ENCODE peak calls at places on chromosome 17, in six cellular contexts. L is NCI-H1436, C is NCI-H460, V is cardiac septum, P is omental fat pad, S is GM19239. U is an unnamed sample.

GRCh38 chr17:2244545-2245525 is 58.8 kb downstream of the SMG6 start:
- DNase-seq in L (peak; percentile 69), C (peak; percentile 72), V (peak; percentile 91), P (peak; percentile 77), S (peak; percentile 51), U (peak; percentile 94)

GRCh38 chr17:78922876-78923498 is 2.2 kb downstream of the TIMP2 start:
- DNase-seq in L (no peak), C (no peak), V (no peak), P (no peak), S (no peak), U (no peak)

GRCh38 chr17:38357488-38358123 is 6.0 kb downstream of the SOCS7 start:
- DNase-seq in L (no peak), C (no peak), V (no peak), P (no peak), S (no peak), U (no peak)

GRCh38 chr17:78396436-78397335 is 18.2 kb downstream of the PGS1 start:
- DNase-seq in L (peak; percentile 72), C (no peak), V (peak; percentile 77), P (no peak), S (no peak), U (no peak)

GRCh38 chr17:80476877-80477646 is 655 bp upstream of the NPTX1 start:
- DNase-seq in L (peak; percentile 26), C (no peak), V (no peak), P (no peak), S (no peak), U (no peak)

GRCh38 chr17:46782250-46782953 is 36.1 kb downstream of the WNT3 start:
- DNase-seq in L (peak; percentile 34), C (peak; percentile 43), V (no peak), P (no peak), S (peak; percentile 41), U (no peak)

GRCh38 chr17:286571-286970 is 66.0 kb downstream of the RPH3AL start:
- DNase-seq in L (no peak), C (no peak), V (no peak), P (no peak), S (no peak), U (no peak)

GRCh38 chr17:39671651-39672521 is 3.6 kb downstream of the PNMT start:
- DNase-seq in L (peak; percentile 42), C (peak; percentile 23), V (no peak), P (no peak), S (no peak), U (no peak)

GRCh38 chr17:66947311-66947710 is 17.2 kb upstream of the CACNG4 start:
- DNase-seq in L (no peak), C (no peak), V (peak; percentile 2), P (no peak), S (no peak), U (peak; percentile 26)

GRCh38 chr17:2075336-2076056 is 20.6 kb downstream of the HIC1 start:
- DNase-seq in L (no peak), C (no peak), V (no peak), P (no peak), S (no peak), U (no peak)

GRCh38 chr17:35788504-35788998 is 6.9 kb downstream of the MMP28 start:
- DNase-seq in L (no peak), C (no peak), V (no peak), P (no peak), S (no peak), U (no peak)

GRCh38 chr17:76816590-76817135 is 51.5 kb upstream of the MGAT5B start:
- DNase-seq in L (peak; percentile 85), C (peak; percentile 24), V (no peak), P (no peak), S (no peak), U (no peak)

GRCh38 chr17:80644588-80644987 is 100.0 kb downstream of the RPTOR start:
- DNase-seq in L (no peak), C (no peak), V (no peak), P (no peak), S (no peak), U (no peak)

GRCh38 chr17:43952724-43953666 is 745 bp downstream of the PYY start:
- DNase-seq in L (no peak), C (no peak), V (no peak), P (no peak), S (no peak), U (no peak)

GRCh38 chr17:75003957-75004355 is 8.5 kb upstream of the MRPL58 start:
- DNase-seq in L (no peak), C (no peak), V (no peak), P (no peak), S (no peak), U (no peak)

GRCh38 chr17:71084219-71084618 is 914.9 kb downstream of the KCNJ2 start:
- DNase-seq in L (no peak), C (peak; percentile 39), V (no peak), P (no peak), S (no peak), U (no peak)

GRCh38 chr17:77036841-77037381 is 103.9 kb upstream of the SEC14L1 start:
- DNase-seq in L (peak; percentile 29), C (no peak), V (no peak), P (no peak), S (no peak), U (no peak)

GRCh38 chr17:7982666-7983065 is 19.7 kb upstream of the GUCY2D start:
- DNase-seq in L (no peak), C (no peak), V (no peak), P (no peak), S (no peak), U (no peak)

GRCh38 chr17:34874496-34874895 is 86.8 kb downstream of the CCT6B start:
- DNase-seq in L (no peak), C (no peak), V (no peak), P (no peak), S (no peak), U (peak; percentile 30)

U was measured in mesenteric fat pad.